ENCODE peak calls at places on chromosomes 13 and 19, in ten cellular contexts. U is germinal center; Y is activated naive CD4-positive, alpha-beta T cell treated with anti-CD3 and anti-CD28 coated beads, Interleukin-2, amount 10 ng/mL, durations not matched to agents 7 days and 5 days; F is activated T-cell treated with anti-CD3 and anti-CD28 coated beads for 1 hour; W is activated CD4-positive, alpha-beta T cell treated with anti-CD3 and anti-CD28 coated beads, Interleukin-2, amount 50 U/mL, for 4 hours; L is ovary; C is ELR; S is PC-9; N is GM19239; T is iris pigment epithelial cell. M is an unnamed sample.

GRCh38 chr13:95948646-95949045 is 104.6 kb downstream of the UGGT2 start:
- DNase-seq in U (no peak), Y (no peak), F (no peak), W (no peak), L (no peak), C (peak), S (no peak), N (no peak), T (peak), M (no peak)

GRCh38 chr19:42626181-42626580 is 31.5 kb upstream of the CEACAM8 start:
- DNase-seq in U (no peak), Y (no peak), F (no peak), W (no peak), L (no peak), C (no peak), S (no peak), N (no peak), T (no peak), M (no peak)

GRCh38 chr19:2150794-2151338 is 500 bp downstream of the AP3D1 start:
- DNase-seq in U (no peak), Y (peak), F (no peak), W (no peak), L (peak), C (no peak), S (no peak), N (no peak), T (no peak), M (no peak)

GRCh38 chr19:14080887-14081796 is 4.4 kb downstream of the C19orf67 start:
- DNase-seq in U (peak), Y (peak), F (peak), W (peak), L (peak), C (peak), S (peak), N (peak), T (peak), M (peak)

GRCh38 chr13:38685974-38686571 is 804 bp upstream of the FREM2 start:
- DNase-seq in U (no peak), Y (no peak), F (no peak), W (no peak), L (no peak), C (peak), S (peak), N (no peak), T (no peak), M (no peak)

GRCh38 chr13:37270206-37271001 is 164.9 kb upstream of the CSNK1A1L start:
- DNase-seq in U (no peak), Y (no peak), F (no peak), W (no peak), L (no peak), C (no peak), S (no peak), N (no peak), T (no peak), M (no peak)

GRCh38 chr13:81671103-81671502 is 1330.2 kb upstream of the SPRY2 start:
- DNase-seq in U (no peak), Y (no peak), F (no peak), W (no peak), L (no peak), C (no peak), S (no peak), N (no peak), T (no peak), M (no peak)

GRCh38 chr13:81197483-81197882 is 856.6 kb upstream of the SPRY2 start:
- DNase-seq in U (no peak), Y (no peak), F (no peak), W (no peak), L (no peak), C (no peak), S (no peak), N (no peak), T (no peak), M (no peak)

GRCh38 chr13:52348081-52348480 is 57.9 kb downstream of the THSD1 start:
- DNase-seq in U (no peak), Y (no peak), F (no peak), W (no peak), L (no peak), C (peak), S (no peak), N (no peak), T (peak), M (peak)

GRCh38 chr19:7326105-7326877 is 22.4 kb upstream of the ARHGEF18 start:
- DNase-seq in U (peak), Y (peak), F (no peak), W (no peak), L (no peak), C (peak), S (no peak), N (no peak), T (peak), M (peak)

GRCh38 chr13:40762849-40763248 is 8.1 kb downstream of the MRPS31 start:
- DNase-seq in U (no peak), Y (no peak), F (no peak), W (no peak), L (no peak), C (peak), S (no peak), N (no peak), T (no peak), M (no peak)

GRCh38 chr19:44947041-44947581 is 1.3 kb downstream of the APOC2 start:
- DNase-seq in U (no peak), Y (no peak), F (no peak), W (no peak), L (no peak), C (no peak), S (no peak), N (no peak), T (no peak), M (no peak)

GRCh38 chr13:106036870-106037269 is 498.6 kb downstream of the EFNB2 start:
- DNase-seq in U (no peak), Y (no peak), F (no peak), W (no peak), L (no peak), C (peak), S (no peak), N (no peak), T (no peak), M (no peak)

GRCh38 chr19:4061178-4061682 is 5.5 kb downstream of the ZBTB7A start:
- DNase-seq in U (no peak), Y (no peak), F (no peak), W (no peak), L (peak), C (no peak), S (peak), N (no peak), T (no peak), M (peak)

GRCh38 chr13:97485328-97485727 is 51.4 kb downstream of the RAP2A start:
- DNase-seq in U (no peak), Y (no peak), F (no peak), W (no peak), L (no peak), C (no peak), S (peak), N (no peak), T (no peak), M (no peak)

GRCh38 chr19:17394891-17395415 is 957 bp upstream of the CCDC194 start:
- DNase-seq in U (peak), Y (peak), F (peak), W (peak), L (peak), C (peak), S (no peak), N (peak), T (peak), M (peak)

GRCh38 chr19:46537136-46538097 is 41.8 kb upstream of the PNMA8B start:
- DNase-seq in U (peak), Y (peak), F (peak), W (peak), L (no peak), C (peak), S (no peak), N (no peak), T (peak), M (peak)

GRCh38 chr19:44848805-44849457 is 2.8 kb downstream of the NECTIN2 start:
- DNase-seq in U (no peak), Y (no peak), F (no peak), W (no peak), L (peak), C (no peak), S (no peak), N (no peak), T (peak), M (no peak)

GRCh38 chr19:52691737-52692136 is 43.1 kb downstream of the ZNF611 start:
- DNase-seq in U (peak), Y (no peak), F (no peak), W (no peak), L (no peak), C (no peak), S (no peak), N (no peak), T (no peak), M (no peak)

GRCh38 chr19:4748589-4748988 is 24.9 kb upstream of the DPP9 start:
- DNase-seq in U (no peak), Y (no peak), F (no peak), W (no peak), L (no peak), C (no peak), S (no peak), N (no peak), T (no peak), M (no peak)

GRCh38 chr19:9871626-9872338 is 36.7 kb downstream of the PIN1 start:
- DNase-seq in U (no peak), Y (no peak), F (no peak), W (no peak), L (no peak), C (no peak), S (no peak), N (no peak), T (no peak), M (no peak)

GRCh38 chr19:47741544-47742125 is 3.7 kb upstream of the NOP53 start:
- DNase-seq in U (no peak), Y (no peak), F (no peak), W (no peak), L (no peak), C (no peak), S (no peak), N (no peak), T (no peak), M (no peak)

GRCh38 chr13:30872685-30873443 is 33.2 kb upstream of the MEDAG start:
- DNase-seq in U (no peak), Y (no peak), F (no peak), W (no peak), L (peak), C (peak), S (no peak), N (no peak), T (peak), M (no peak)

GRCh38 chr19:52935434-52935833 is 12.2 kb upstream of the ZNF888 start:
- DNase-seq in U (no peak), Y (no peak), F (no peak), W (no peak), L (no peak), C (peak), S (no peak), N (no peak), T (peak), M (peak)

GRCh38 chr13:65401315-65401714 is 1828.8 kb downstream of the PCDH9 start:
- DNase-seq in U (no peak), Y (no peak), F (no peak), W (no peak), L (no peak), C (no peak), S (no peak), N (no peak), T (no peak), M (no peak)

GRCh38 chr13:71054358-71054757 is 812.6 kb downstream of the DACH1 start:
- DNase-seq in U (no peak), Y (no peak), F (no peak), W (no peak), L (no peak), C (no peak), S (no peak), N (no peak), T (no peak), M (no peak)

GRCh38 chr13:67048793-67049150 is 181.4 kb downstream of the PCDH9 start:
- DNase-seq in U (no peak), Y (no peak), F (no peak), W (no peak), L (no peak), C (peak), S (no peak), N (no peak), T (peak), M (no peak)

GRCh38 chr19:17020380-17020779 is 6.2 kb downstream of the CPAMD8 start:
- DNase-seq in U (no peak), Y (no peak), F (no peak), W (no peak), L (no peak), C (no peak), S (no peak), N (no peak), T (no peak), M (no peak)

GRCh38 chr19:6790194-6791128 is 18.0 kb downstream of the VAV1 start:
- DNase-seq in U (no peak), Y (no peak), F (no peak), W (no peak), L (no peak), C (no peak), S (no peak), N (no peak), T (no peak), M (no peak)

GRCh38 chr19:47226426-47227346 is 4.3 kb downstream of the BBC3 start:
- DNase-seq in U (no peak), Y (peak), F (peak), W (no peak), L (peak), C (peak), S (peak), N (peak), T (peak), M (peak)

GRCh38 chr19:17860993-17861360 is 1.3 kb downstream of the RPL18A start:
- DNase-seq in U (no peak), Y (no peak), F (no peak), W (no peak), L (no peak), C (peak), S (no peak), N (no peak), T (no peak), M (no peak)

GRCh38 chr13:80718970-80719369 is 378.0 kb upstream of the SPRY2 start:
- DNase-seq in U (no peak), Y (no peak), F (no peak), W (no peak), L (no peak), C (no peak), S (no peak), N (no peak), T (no peak), M (no peak)

GRCh38 chr19:48348737-48349136 is 15.0 kb downstream of the TMEM143 start:
- DNase-seq in U (no peak), Y (no peak), F (no peak), W (no peak), L (no peak), C (no peak), S (no peak), N (no peak), T (no peak), M (no peak)

GRCh38 chr13:95185851-95186250 is 115.4 kb downstream of the ABCC4 start:
- DNase-seq in U (no peak), Y (peak), F (peak), W (peak), L (no peak), C (no peak), S (no peak), N (no peak), T (no peak), M (no peak)

GRCh38 chr13:37491661-37492060 is 106.9 kb downstream of the POSTN start:
- DNase-seq in U (no peak), Y (no peak), F (no peak), W (no peak), L (no peak), C (no peak), S (no peak), N (no peak), T (no peak), M (no peak)

GRCh38 chr19:46495789-46496099 is at the start of gene PNMA8B:
- DNase-seq in U (peak), Y (peak), F (peak), W (peak), L (peak), C (no peak), S (no peak), N (no peak), T (peak), M (no peak)

GRCh38 chr13:100827489-100828000 is 152.9 kb upstream of the TMTC4 start:
- DNase-seq in U (no peak), Y (no peak), F (no peak), W (no peak), L (no peak), C (no peak), S (no peak), N (no peak), T (no peak), M (no peak)

GRCh38 chr13:21657538-21657937 is 13.3 kb upstream of the FGF9 start:
- DNase-seq in U (no peak), Y (no peak), F (no peak), W (no peak), L (no peak), C (peak), S (no peak), N (no peak), T (peak), M (peak)

M was measured in LoVo.